ENCODE peak calls at places on chromosome 5, in ten cellular contexts. E is H1, K is GM23338, R is ovary, M is upper lobe of right lung, A is bronchial epithelial cell, N is fibroblast of lung, U is tibial artery, V is psoas muscle, I is HL-60. Y is an unnamed sample.

GRCh38 chr5:172450861-172451695 is 3.2 kb downstream of the SH3PXD2B start:
- DNase-seq in N (peak), K (peak), R (peak), A (no peak), E (no peak), V (no peak), M (no peak), U (peak), I (no peak), Y (no peak)

GRCh38 chr5:91293131-91293530 is 90.0 kb downstream of the ARRDC3 start:
- DNase-seq in E (no peak), K (peak), A (no peak), V (no peak), N (no peak), I (no peak), M (no peak), U (no peak), R (no peak), Y (no peak)

GRCh38 chr5:131264453-131265200 is 774 bp downstream of the CDC42SE2 start:
- DNase-seq in K (peak), I (no peak), A (peak), R (peak), V (peak), M (peak), U (no peak), N (no peak), E (peak), Y (no peak)

GRCh38 chr5:168430303-168430702 is 56.0 kb upstream of the RARS1 start:
- DNase-seq in V (no peak), N (no peak), M (no peak), I (no peak), E (no peak), R (no peak), U (no peak), A (peak), K (no peak), Y (no peak)

GRCh38 chr5:174732040-174733020 is 7.9 kb downstream of the MSX2 start:
- DNase-seq in A (no peak), I (no peak), N (no peak), U (no peak), V (no peak), K (peak), M (no peak), R (no peak), E (no peak), Y (no peak)

GRCh38 chr5:76074487-76074886 is 8.7 kb upstream of the SV2C start:
- DNase-seq in K (peak), A (no peak), R (no peak), E (no peak), U (no peak), N (no peak), V (no peak), M (no peak), I (no peak), Y (no peak)

GRCh38 chr5:27876071-27876470 is 837.7 kb upstream of the CDH9 start:
- DNase-seq in M (no peak), K (no peak), E (no peak), U (no peak), A (peak), R (no peak), V (no peak), I (no peak), N (no peak), Y (no peak)

GRCh38 chr5:166276006-166276405 is 2015.4 kb upstream of the WWC1 start:
- DNase-seq in K (no peak), N (no peak), E (no peak), U (no peak), R (no peak), M (no peak), A (no peak), I (no peak), V (no peak), Y (no peak)

GRCh38 chr5:178192244-178192643 is 5.1 kb upstream of the GMCL2 start:
- DNase-seq in R (no peak), V (no peak), I (no peak), K (no peak), A (peak), U (no peak), N (no peak), E (no peak), M (no peak), Y (no peak)

GRCh38 chr5:6692906-6693305 is 20.3 kb upstream of the TENT4A start:
- DNase-seq in U (no peak), A (no peak), K (no peak), I (no peak), E (no peak), R (no peak), V (no peak), M (no peak), N (no peak), Y (no peak)

GRCh38 chr5:57172466-57172961 is 1.3 kb upstream of the GPBP1 start:
- DNase-seq in N (peak), I (no peak), A (peak), E (no peak), V (no peak), U (no peak), M (no peak), R (no peak), K (no peak), Y (no peak)

GRCh38 chr5:57174850-57175525 is 1.1 kb downstream of the GPBP1 start:
- DNase-seq in E (no peak), R (no peak), U (no peak), I (no peak), A (no peak), M (no peak), K (no peak), V (no peak), N (no peak), Y (no peak)

GRCh38 chr5:57173026-57173317 is 887 bp upstream of the GPBP1 start:
- DNase-seq in R (no peak), U (no peak), E (no peak), N (no peak), I (no peak), M (no peak), K (no peak), A (no peak), V (no peak), Y (no peak)

GRCh38 chr5:57174128-57174849 is 430 bp downstream of the GPBP1 start:
- DNase-seq in E (no peak), R (no peak), U (no peak), I (no peak), V (no peak), A (no peak), M (no peak), N (peak), K (peak), Y (no peak)

GRCh38 chr5:57173318-57174127 is at the start of gene GPBP1:
- DNase-seq in I (peak), U (peak), A (peak), M (peak), N (peak), K (peak), R (peak), E (peak), V (peak), Y (peak)
- TF ChIP-seq CTCF in I (no peak), U (no peak), A (no peak), M (no peak), N (no peak), K (no peak), R (no peak), E (no peak), V (no peak), Y (no peak)

GRCh38 chr5:159100928-159101646 is 1.4 kb upstream of the EBF1 start:
- DNase-seq in R (no peak), E (no peak), M (no peak), K (no peak), I (no peak), A (no peak), V (no peak), N (no peak), U (peak), Y (no peak)

GRCh38 chr5:159104058-159104651 is 4.4 kb upstream of the EBF1 start:
- DNase-seq in V (peak), I (no peak), K (peak), A (peak), R (peak), N (peak), M (peak), U (no peak), E (no peak), Y (no peak)

GRCh38 chr5:159103086-159103485 is 3.4 kb upstream of the EBF1 start:
- DNase-seq in N (no peak), K (no peak), U (no peak), M (no peak), I (no peak), R (no peak), E (no peak), A (no peak), V (no peak), Y (no peak)

GRCh38 chr5:159101689-159102088 is 2.0 kb upstream of the EBF1 start:
- DNase-seq in V (no peak), R (no peak), N (no peak), M (no peak), U (no peak), A (no peak), I (no peak), K (no peak), E (no peak), Y (no peak)

GRCh38 chr5:159102294-159102934 is 2.7 kb upstream of the EBF1 start:
- DNase-seq in A (no peak), I (no peak), V (no peak), E (no peak), K (no peak), N (no peak), M (no peak), R (no peak), U (no peak), Y (no peak)
- H3K4me3 ChIP-seq in A (no peak), I (no peak), V (peak), E (no peak), K (no peak), N (no peak), M (no peak), R (no peak), U (peak), Y (no peak)

DNA sequence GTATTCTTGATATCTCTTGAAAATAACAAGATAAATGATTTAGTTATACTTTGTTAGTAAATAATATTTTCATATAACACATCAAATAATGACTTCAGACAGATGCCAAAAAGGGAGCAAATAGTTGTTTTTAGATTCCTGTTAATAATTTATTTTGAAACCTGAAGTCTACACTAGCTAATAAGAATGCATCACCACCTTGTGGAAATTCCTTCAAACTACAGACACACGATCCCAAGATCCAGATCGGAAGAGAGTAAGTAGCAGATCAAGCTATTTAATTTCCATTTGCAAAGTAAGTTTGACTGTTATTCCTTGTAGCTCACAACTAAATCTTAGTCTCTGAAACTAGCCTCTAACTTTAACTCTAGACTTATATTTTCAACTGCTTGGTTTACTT is 35.5 kb upstream of the ISL1 start:
- DNase-seq in V (no peak), U (no peak), K (peak), M (no peak), N (no peak), A (peak), R (no peak), I (no peak), E (no peak), Y (no peak)
- TF ChIP-seq CTCF in V (no peak), U (no peak), K (peak), M (no peak), N (no peak), A (no peak), R (no peak), I (no peak), E (peak), Y (no peak)

GRCh38 chr5:170135796-170136490 is 30.2 kb downstream of the FOXI1 start:
- DNase-seq in I (no peak), A (peak), R (no peak), V (no peak), M (no peak), N (no peak), K (no peak), E (no peak), U (no peak), Y (no peak)
- H3K4me3 ChIP-seq in I (no peak), A (no peak), R (no peak), V (no peak), M (no peak), N (no peak), K (no peak), E (no peak), U (no peak), Y (no peak)

DNA sequence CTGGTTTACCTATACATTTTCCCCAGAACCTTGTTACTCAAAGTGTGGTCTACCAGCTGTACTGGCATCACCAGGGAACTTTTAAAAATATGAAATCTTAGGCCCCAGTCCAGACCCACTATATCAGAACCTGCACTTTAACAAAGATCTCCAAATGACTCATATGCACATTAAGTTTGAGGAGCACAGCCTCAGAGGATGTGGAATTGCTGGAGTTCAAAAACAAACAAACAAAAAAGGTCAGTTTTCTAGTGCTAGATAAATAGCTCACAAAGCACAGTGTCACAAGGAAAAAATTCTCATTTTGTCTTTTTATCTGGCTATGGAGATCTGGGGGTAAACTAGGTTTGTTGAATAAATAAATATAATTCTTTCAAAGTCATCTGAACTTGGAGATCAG is 68.9 kb upstream of the ANKRD55 start:
- DNase-seq in E (no peak), K (no peak), A (no peak), U (no peak), M (no peak), N (peak), I (no peak), R (no peak), V (no peak), Y (no peak)
- TF ChIP-seq CTCF in E (no peak), K (no peak), A (no peak), U (no peak), M (no peak), N (no peak), I (no peak), R (no peak), V (no peak), Y (no peak)

DNA sequence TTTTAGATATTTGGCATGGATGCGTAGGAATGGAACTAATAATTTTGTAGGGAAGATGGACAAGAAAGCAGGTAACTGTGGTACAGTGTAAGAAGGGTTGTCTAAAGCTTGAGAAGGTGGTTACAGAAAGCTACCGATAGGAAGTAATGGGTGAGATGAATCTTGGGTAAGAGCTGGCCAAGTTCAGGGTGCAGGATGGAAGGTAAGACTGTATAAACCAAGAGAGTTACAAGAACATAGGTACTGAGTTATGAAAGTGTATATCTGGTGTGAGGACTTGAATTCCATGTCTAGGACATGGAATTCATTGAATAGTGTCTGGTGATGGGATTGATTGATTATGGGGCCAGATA is 1.4 kb downstream of the MCCC2 start:
- DNase-seq in V (no peak), I (no peak), R (no peak), E (no peak), U (no peak), N (no peak), A (no peak), K (no peak), M (no peak), Y (no peak)
- H3K4me3 ChIP-seq in V (peak), I (no peak), R (no peak), E (peak), U (peak), N (no peak), A (no peak), K (peak), M (peak), Y (no peak)

GRCh38 chr5:141760193-141760592 is 78.2 kb upstream of the ARAP3 start:
- DNase-seq in A (no peak), U (no peak), R (no peak), V (no peak), N (no peak), M (no peak), K (no peak), I (no peak), E (no peak), Y (no peak)

GRCh38 chr5:141756196-141756595 is 74.2 kb upstream of the ARAP3 start:
- DNase-seq in E (no peak), N (no peak), M (no peak), R (no peak), V (no peak), K (no peak), A (no peak), I (no peak), U (no peak), Y (no peak)

GRCh38 chr5:141753971-141754713 is 72.1 kb upstream of the ARAP3 start:
- DNase-seq in E (no peak), M (no peak), N (peak), A (peak), V (no peak), R (no peak), I (peak), U (no peak), K (peak), Y (no peak)

GRCh38 chr5:141758316-141758965 is 76.4 kb upstream of the ARAP3 start:
- DNase-seq in K (peak), I (no peak), R (no peak), N (no peak), V (no peak), E (no peak), M (no peak), A (no peak), U (no peak), Y (no peak)

DNA sequence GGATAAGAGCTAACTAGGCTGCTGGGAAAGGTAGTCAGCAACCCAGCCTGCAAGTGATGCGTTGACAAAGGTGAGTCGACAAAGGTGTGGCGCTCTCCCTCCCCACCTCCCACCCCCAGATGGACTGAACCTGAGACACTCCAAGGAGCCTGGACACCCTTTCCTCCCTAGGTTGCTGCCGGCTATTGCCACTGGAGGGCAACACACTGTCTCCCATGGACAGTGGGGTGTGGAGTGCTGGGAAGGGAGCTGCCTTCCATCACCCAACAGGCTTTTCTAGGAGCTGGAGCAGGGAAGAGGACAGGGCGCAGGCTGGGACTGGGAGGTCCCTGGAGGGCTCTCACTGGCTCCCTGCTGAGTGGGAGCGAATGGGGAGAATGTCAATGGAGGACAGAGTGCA is 75.4 kb upstream of the ARAP3 start:
- DNase-seq in M (no peak), A (peak), R (no peak), E (peak), V (no peak), N (peak), U (no peak), I (no peak), K (peak), Y (no peak)
- TF ChIP-seq CTCF in M (no peak), A (peak), R (no peak), E (peak), V (no peak), N (peak), U (no peak), I (no peak), K (peak), Y (no peak)